ENCODE peak calls at places on chromosomes 12 and 14, in four cellular contexts. One of them, this sample, is unnamed.

GRCh38 chr14:20720741-20721140 is 24.9 kb upstream of the EDDM3A start:
- DNase-seq in HepG2: no peak
- DNase-seq in transverse colon: no peak
- DNase-seq in stomach: no peak
- DNase-seq in this sample: no peak

GRCh38 chr14:103676881-103677675 is 38.2 kb downstream of the XRCC3 start:
- DNase-seq in HepG2: no peak
- DNase-seq in transverse colon: no peak
- DNase-seq in stomach: no peak
- DNase-seq in this sample: no peak

GRCh38 chr14:93543766-93544165 is 113.0 kb downstream of the UNC79 start:
- DNase-seq in HepG2: peak
- DNase-seq in transverse colon: no peak
- DNase-seq in stomach: no peak
- DNase-seq in this sample: no peak

GRCh38 chr12:47087088-47087688 is 7.4 kb upstream of the AMIGO2 start:
- DNase-seq in HepG2: no peak
- DNase-seq in transverse colon: no peak
- DNase-seq in stomach: no peak
- DNase-seq in this sample: no peak

GRCh38 chr14:59358105-59358504 is 107.1 kb downstream of the GPR135 start:
- DNase-seq in HepG2: peak
- DNase-seq in transverse colon: no peak
- DNase-seq in stomach: no peak
- DNase-seq in this sample: peak

GRCh38 chr12:49687941-49688340 is 19.3 kb downstream of the FMNL3 start:
- DNase-seq in HepG2: no peak
- DNase-seq in transverse colon: no peak
- DNase-seq in stomach: no peak
- DNase-seq in this sample: no peak

GRCh38 chr12:116927244-116927940 is 16.6 kb downstream of the FBXW8 start:
- DNase-seq in HepG2: no peak
- DNase-seq in transverse colon: no peak
- DNase-seq in stomach: no peak
- DNase-seq in this sample: no peak

GRCh38 chr12:29376118-29376517 is 4.9 kb downstream of the ERGIC2 start:
- DNase-seq in HepG2: no peak
- DNase-seq in transverse colon: no peak
- DNase-seq in stomach: no peak
- DNase-seq in this sample: no peak

GRCh38 chr14:64702493-64703392 is 1.5 kb upstream of the PLEKHG3 start:
- DNase-seq in HepG2: no peak
- DNase-seq in transverse colon: peak
- DNase-seq in stomach: peak
- DNase-seq in this sample: peak

GRCh38 chr14:92886337-92886736 is 36.6 kb upstream of the CHGA start:
- DNase-seq in HepG2: no peak
- DNase-seq in transverse colon: no peak
- DNase-seq in stomach: no peak
- DNase-seq in this sample: no peak

GRCh38 chr12:86233126-86233525 is 23.1 kb downstream of the MGAT4C start:
- DNase-seq in HepG2: no peak
- DNase-seq in transverse colon: no peak
- DNase-seq in stomach: no peak
- DNase-seq in this sample: no peak

GRCh38 chr12:30719060-30719459 is 23.4 kb upstream of the IPO8 start:
- DNase-seq in HepG2: no peak
- DNase-seq in transverse colon: no peak
- DNase-seq in stomach: no peak
- DNase-seq in this sample: no peak

GRCh38 chr12:99746538-99746937 is 99.0 kb downstream of the GARIN6 start:
- DNase-seq in HepG2: no peak
- DNase-seq in transverse colon: no peak
- DNase-seq in stomach: no peak
- DNase-seq in this sample: no peak

DNA sequence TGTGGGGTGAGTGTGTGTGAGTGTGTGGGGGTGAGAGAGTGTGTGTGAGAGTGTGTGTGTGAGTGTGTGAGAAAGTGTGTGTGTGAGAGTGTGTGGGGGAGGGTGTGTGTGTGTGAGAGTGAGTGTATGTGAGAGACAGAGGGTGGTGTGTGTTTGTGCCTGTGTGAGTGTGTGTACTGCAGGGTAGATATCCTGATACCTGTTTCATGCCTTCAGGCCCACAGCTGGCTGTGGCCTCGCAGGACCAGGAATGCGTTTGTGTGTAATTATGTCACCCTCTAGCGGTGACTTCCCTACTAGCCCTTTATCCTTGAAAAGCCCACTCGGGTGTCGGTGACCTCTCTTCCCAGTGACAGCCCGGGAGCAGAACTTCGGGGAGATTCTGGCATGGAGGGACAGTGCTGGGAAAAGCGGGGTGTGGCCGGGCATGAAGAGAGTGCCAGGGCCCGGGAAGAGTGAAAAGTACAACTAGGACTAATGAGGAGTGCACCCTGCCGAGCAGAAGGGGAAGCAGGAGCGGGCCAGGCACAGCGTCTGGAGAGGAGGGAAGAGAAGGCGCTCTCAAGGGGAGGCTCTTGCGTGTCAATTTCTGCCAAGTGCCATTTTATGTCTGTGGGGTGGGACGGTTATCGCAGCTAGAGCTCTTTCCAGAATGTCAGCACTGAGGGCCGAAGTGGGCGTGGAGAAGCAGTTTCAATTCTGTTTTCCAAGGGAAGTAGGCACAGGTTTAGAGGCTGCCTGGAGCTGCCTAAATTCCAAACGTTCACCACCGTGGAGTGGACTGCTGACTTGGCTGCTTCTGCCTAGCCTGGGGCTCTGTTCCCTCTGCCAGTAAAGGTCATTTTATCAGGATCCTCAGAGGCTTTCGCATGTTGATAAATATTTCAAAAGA is 11.0 kb upstream of the FBXL14 start:
- DNase-seq in HepG2: peak
- DNase-seq in transverse colon: peak
- DNase-seq in stomach: peak
- DNase-seq in this sample: peak
- TF ChIP-seq POLR2AphosphoS5 in HepG2: no peak
- TF ChIP-seq POLR2AphosphoS5 in transverse colon: peak
- TF ChIP-seq POLR2AphosphoS5 in stomach: no peak
- TF ChIP-seq POLR2AphosphoS5 in this sample: no peak

DNA sequence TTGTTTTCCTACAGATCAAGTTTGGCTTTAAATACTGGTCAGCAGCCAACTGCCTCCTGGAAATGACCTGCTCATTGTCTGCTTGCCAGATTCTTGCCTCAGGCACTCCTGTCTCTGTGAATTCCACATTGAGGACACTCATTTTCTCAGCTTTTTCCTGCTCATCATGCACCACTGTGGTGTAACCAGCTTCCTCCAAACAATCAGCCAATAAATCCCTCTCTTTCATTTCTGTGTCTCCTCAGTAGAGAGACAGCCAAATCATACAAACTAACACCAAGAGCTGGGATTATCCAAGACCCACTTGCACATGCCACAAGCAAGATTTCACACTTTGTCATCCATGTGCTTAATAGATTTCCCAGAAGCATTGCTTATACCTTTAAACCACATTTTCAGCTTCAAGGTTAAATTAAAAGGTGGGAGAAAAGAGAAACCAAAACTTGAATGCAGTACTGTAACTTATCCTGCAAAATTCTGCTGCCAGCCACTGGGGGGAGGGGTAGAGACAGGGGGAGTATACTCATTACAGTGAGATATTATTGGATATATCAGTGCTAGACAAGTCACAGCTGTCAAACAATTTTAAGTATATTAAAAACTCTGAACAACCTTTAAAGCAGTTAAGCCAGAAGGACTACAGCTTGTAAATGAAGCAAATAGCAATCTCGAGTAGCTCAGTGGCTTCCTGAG is 105.0 kb downstream of the PPP2R5E start:
- DNase-seq in HepG2: peak
- DNase-seq in transverse colon: peak
- DNase-seq in stomach: peak
- DNase-seq in this sample: peak
- TF ChIP-seq CTCF in HepG2: peak
- TF ChIP-seq CTCF in transverse colon: peak
- TF ChIP-seq CTCF in stomach: no peak
- TF ChIP-seq CTCF in this sample: peak

DNA sequence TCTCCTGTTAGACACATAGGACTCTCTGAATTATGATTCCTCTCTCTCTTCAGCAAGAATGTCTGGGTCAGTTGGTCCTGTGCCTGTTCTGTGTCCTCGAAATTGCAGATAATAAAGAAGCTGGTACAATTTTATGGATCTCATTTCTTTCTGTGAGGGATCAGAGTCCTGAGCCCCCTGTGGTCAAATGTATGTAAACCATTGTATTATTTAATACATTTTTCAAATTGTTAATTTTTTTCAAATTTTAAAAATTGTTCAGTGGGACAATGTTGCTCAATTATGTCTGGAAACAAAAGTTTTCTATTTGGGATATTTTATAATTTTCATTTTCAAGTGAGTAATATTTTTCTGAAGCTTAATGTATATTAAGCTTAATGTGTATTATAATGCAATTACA is 513.5 kb downstream of the CCER1 start:
- DNase-seq in HepG2: no peak
- DNase-seq in transverse colon: no peak
- DNase-seq in stomach: no peak
- DNase-seq in this sample: no peak
- TF ChIP-seq POLR2AphosphoS5 in HepG2: no peak
- TF ChIP-seq POLR2AphosphoS5 in transverse colon: no peak
- TF ChIP-seq POLR2AphosphoS5 in stomach: no peak
- TF ChIP-seq POLR2AphosphoS5 in this sample: no peak

GRCh38 chr12:43880547-43880946 is 44.7 kb downstream of the TMEM117 start:
- DNase-seq in HepG2: no peak
- DNase-seq in transverse colon: no peak
- DNase-seq in stomach: no peak
- DNase-seq in this sample: no peak

GRCh38 chr12:43884683-43885410 is 49.0 kb downstream of the TMEM117 start:
- DNase-seq in HepG2: no peak
- DNase-seq in transverse colon: no peak
- DNase-seq in stomach: no peak
- DNase-seq in this sample: no peak

GRCh38 chr12:43883311-43883710 is 47.4 kb downstream of the TMEM117 start:
- DNase-seq in HepG2: no peak
- DNase-seq in transverse colon: no peak
- DNase-seq in stomach: no peak
- DNase-seq in this sample: no peak

GRCh38 chr12:43883748-43884147 is 47.9 kb downstream of the TMEM117 start:
- DNase-seq in HepG2: no peak
- DNase-seq in transverse colon: no peak
- DNase-seq in stomach: no peak
- DNase-seq in this sample: no peak

DNA sequence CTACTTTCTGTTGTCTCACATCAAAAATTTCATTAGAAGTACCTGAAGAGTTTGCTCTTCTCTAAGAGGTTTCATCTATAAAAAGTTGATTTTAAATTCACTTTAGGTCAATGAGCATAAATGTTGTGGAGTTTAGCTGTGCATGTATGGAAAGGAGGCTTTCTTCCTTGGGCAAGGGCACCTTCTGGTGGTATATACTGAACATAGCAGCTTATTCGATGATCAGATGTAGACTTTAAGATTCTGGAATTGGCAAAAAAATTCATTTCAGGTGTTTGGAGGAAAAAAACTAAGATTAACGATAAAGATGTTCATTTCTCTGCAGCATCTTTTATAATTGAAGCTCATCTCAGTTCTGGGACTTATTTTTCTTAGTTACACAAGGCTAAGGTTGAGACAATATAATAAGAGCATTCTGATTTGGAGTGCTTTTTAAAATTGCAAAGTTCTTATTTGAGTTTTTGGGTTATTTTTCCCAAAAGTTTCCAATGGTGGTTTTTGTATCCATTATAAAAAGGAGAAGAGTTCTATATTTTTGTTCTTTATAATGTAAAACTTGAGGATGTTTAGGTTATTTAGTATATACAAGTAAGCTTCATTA is 46.8 kb downstream of the TMEM117 start:
- DNase-seq in HepG2: peak
- DNase-seq in transverse colon: peak
- DNase-seq in stomach: no peak
- DNase-seq in this sample: no peak
- TF ChIP-seq CTCF in HepG2: peak
- TF ChIP-seq CTCF in transverse colon: peak
- TF ChIP-seq CTCF in stomach: no peak
- TF ChIP-seq CTCF in this sample: peak

DNA sequence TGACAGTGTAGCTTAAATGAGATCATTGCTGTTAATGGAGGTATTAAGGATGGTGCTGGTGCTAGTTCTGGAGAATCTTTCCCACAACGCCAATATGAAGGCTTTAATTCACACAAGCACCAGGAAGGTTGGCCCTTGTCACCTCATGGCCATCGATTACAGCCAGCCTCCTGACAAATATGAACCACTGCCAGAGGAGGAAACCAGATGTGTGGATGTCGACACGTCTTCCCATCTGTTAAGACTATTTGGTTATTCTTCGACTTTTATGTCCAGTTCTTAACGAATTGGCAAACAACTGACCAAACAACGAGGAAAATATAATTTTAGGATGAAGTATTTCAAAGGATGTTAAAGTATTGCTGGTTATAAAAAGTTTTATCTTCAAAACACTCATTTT is 79.5 kb downstream of the PIK3C2G start:
- DNase-seq in HepG2: no peak
- DNase-seq in transverse colon: no peak
- DNase-seq in stomach: no peak
- DNase-seq in this sample: no peak
- TF ChIP-seq POLR2AphosphoS5 in HepG2: no peak
- TF ChIP-seq POLR2AphosphoS5 in transverse colon: no peak
- TF ChIP-seq POLR2AphosphoS5 in stomach: no peak
- TF ChIP-seq POLR2AphosphoS5 in this sample: no peak

GRCh38 chr12:51525518-51525917 is 65.5 kb upstream of the SCN8A start:
- DNase-seq in HepG2: no peak
- DNase-seq in transverse colon: no peak
- DNase-seq in stomach: no peak
- DNase-seq in this sample: no peak
- TF ChIP-seq CTCF in HepG2: no peak
- TF ChIP-seq CTCF in transverse colon: no peak
- TF ChIP-seq CTCF in stomach: no peak
- TF ChIP-seq CTCF in this sample: no peak